ENCODE peak calls at places on chromosomes 6 and 20, in ten cellular contexts. One of them, this sample, is unnamed.

GRCh38 chr20:50224553-50225255 is 34.1 kb downstream of the CEBPB start:
- DNase-seq in right lobe of liver: peak; percentile 57
- DNase-seq in OCI-LY7: no peak
- DNase-seq in DND-41: no peak
- DNase-seq in fibroblast of lung: peak; percentile 95
- DNase-seq in cardiac muscle cell: peak; percentile 95
- DNase-seq in SJSA1: peak; percentile 94
- DNase-seq in heart left ventricle: peak; percentile 79
- DNase-seq in naive thymus-derived CD4-positive, alpha-beta T cell: no peak
- DNase-seq in AG04450: peak; percentile 91
- DNase-seq in this sample: peak; percentile 26

GRCh38 chr6:136365781-136366354 is 76.2 kb upstream of the BCLAF1 start:
- DNase-seq in fibroblast of lung: no peak
- DNase-seq in SJSA1: no peak
- DNase-seq in cardiac muscle cell: no peak
- DNase-seq in right lobe of liver: peak; percentile 61
- DNase-seq in naive thymus-derived CD4-positive, alpha-beta T cell: peak; percentile 9
- DNase-seq in OCI-LY7: peak; percentile 58
- DNase-seq in DND-41: no peak
- DNase-seq in heart left ventricle: peak; percentile 75
- DNase-seq in AG04450: no peak
- DNase-seq in this sample: peak; percentile 45

GRCh38 chr20:18279231-18279630 is 9.1 kb upstream of the ZNF133 start:
- DNase-seq in DND-41: no peak
- DNase-seq in heart left ventricle: no peak
- DNase-seq in naive thymus-derived CD4-positive, alpha-beta T cell: no peak
- DNase-seq in fibroblast of lung: no peak
- DNase-seq in cardiac muscle cell: no peak
- DNase-seq in SJSA1: no peak
- DNase-seq in OCI-LY7: no peak
- DNase-seq in right lobe of liver: no peak
- DNase-seq in AG04450: no peak
- DNase-seq in this sample: no peak

GRCh38 chr20:62356143-62356947 is 10.8 kb downstream of the LAMA5 start:
- DNase-seq in DND-41: no peak
- DNase-seq in naive thymus-derived CD4-positive, alpha-beta T cell: no peak
- DNase-seq in heart left ventricle: peak; percentile 73
- DNase-seq in fibroblast of lung: peak; percentile 47
- DNase-seq in right lobe of liver: no peak
- DNase-seq in cardiac muscle cell: no peak
- DNase-seq in OCI-LY7: no peak
- DNase-seq in SJSA1: no peak
- DNase-seq in AG04450: no peak
- DNase-seq in this sample: no peak

GRCh38 chr20:61753196-61753942 is 312.3 kb downstream of the TAF4 start:
- DNase-seq in DND-41: no peak
- DNase-seq in OCI-LY7: no peak
- DNase-seq in cardiac muscle cell: peak; percentile 53
- DNase-seq in fibroblast of lung: peak; percentile 46
- DNase-seq in heart left ventricle: no peak
- DNase-seq in right lobe of liver: peak; percentile 15
- DNase-seq in SJSA1: peak; percentile 11
- DNase-seq in naive thymus-derived CD4-positive, alpha-beta T cell: no peak
- DNase-seq in AG04450: peak; percentile 7
- DNase-seq in this sample: no peak

GRCh38 chr6:46419576-46420002 is 71.7 kb downstream of the RCAN2 start:
- DNase-seq in fibroblast of lung: peak; percentile 85
- DNase-seq in cardiac muscle cell: peak; percentile 78
- DNase-seq in naive thymus-derived CD4-positive, alpha-beta T cell: no peak
- DNase-seq in heart left ventricle: peak; percentile 41
- DNase-seq in right lobe of liver: no peak
- DNase-seq in DND-41: peak; percentile 35
- DNase-seq in AG04450: peak; percentile 15
- DNase-seq in SJSA1: peak; percentile 57
- DNase-seq in OCI-LY7: peak; percentile 77
- DNase-seq in this sample: peak; percentile 24

GRCh38 chr20:63533871-63534393 is 3.2 kb downstream of the PTK6 start:
- DNase-seq in DND-41: no peak
- DNase-seq in fibroblast of lung: no peak
- DNase-seq in OCI-LY7: no peak
- DNase-seq in naive thymus-derived CD4-positive, alpha-beta T cell: no peak
- DNase-seq in cardiac muscle cell: no peak
- DNase-seq in heart left ventricle: peak; percentile 24
- DNase-seq in AG04450: no peak
- DNase-seq in SJSA1: no peak
- DNase-seq in right lobe of liver: peak; percentile 62
- DNase-seq in this sample: no peak

GRCh38 chr20:9068896-9069663 is at the start of gene PLCB4:
- DNase-seq in naive thymus-derived CD4-positive, alpha-beta T cell: no peak
- DNase-seq in right lobe of liver: no peak
- DNase-seq in OCI-LY7: no peak
- DNase-seq in fibroblast of lung: peak; percentile 59
- DNase-seq in heart left ventricle: peak; percentile 73
- DNase-seq in SJSA1: peak; percentile 48
- DNase-seq in AG04450: no peak
- DNase-seq in DND-41: peak; percentile 46
- DNase-seq in cardiac muscle cell: peak; percentile 34
- DNase-seq in this sample: no peak

GRCh38 chr6:52576054-52576391 is 837 bp downstream of the TRAM2 start:
- DNase-seq in fibroblast of lung: no peak
- DNase-seq in DND-41: no peak
- DNase-seq in right lobe of liver: no peak
- DNase-seq in naive thymus-derived CD4-positive, alpha-beta T cell: no peak
- DNase-seq in SJSA1: no peak
- DNase-seq in cardiac muscle cell: no peak
- DNase-seq in OCI-LY7: no peak
- DNase-seq in AG04450: no peak
- DNase-seq in heart left ventricle: no peak
- DNase-seq in this sample: no peak

GRCh38 chr6:52576392-52577021 is 353 bp downstream of the TRAM2 start:
- DNase-seq in right lobe of liver: no peak
- DNase-seq in cardiac muscle cell: peak; percentile 83
- DNase-seq in heart left ventricle: peak; percentile 61
- DNase-seq in fibroblast of lung: peak; percentile 84
- DNase-seq in naive thymus-derived CD4-positive, alpha-beta T cell: peak; percentile 43
- DNase-seq in AG04450: no peak
- DNase-seq in SJSA1: peak; percentile 94
- DNase-seq in DND-41: peak; percentile 58
- DNase-seq in OCI-LY7: peak; percentile 88
- DNase-seq in this sample: peak; percentile 44

GRCh38 chr6:52574709-52575489 is 2.0 kb downstream of the TRAM2 start:
- DNase-seq in SJSA1: peak; percentile 65
- DNase-seq in fibroblast of lung: peak; percentile 67
- DNase-seq in OCI-LY7: no peak
- DNase-seq in AG04450: no peak
- DNase-seq in naive thymus-derived CD4-positive, alpha-beta T cell: peak; percentile 72
- DNase-seq in heart left ventricle: peak; percentile 65
- DNase-seq in DND-41: peak; percentile 77
- DNase-seq in cardiac muscle cell: no peak
- DNase-seq in right lobe of liver: no peak
- DNase-seq in this sample: no peak

GRCh38 chr6:52577022-52577777 is at the start of gene TRAM2:
- DNase-seq in right lobe of liver: peak; percentile 90
- DNase-seq in DND-41: peak; percentile 76
- DNase-seq in SJSA1: peak; percentile 90
- DNase-seq in heart left ventricle: peak; percentile 95
- DNase-seq in naive thymus-derived CD4-positive, alpha-beta T cell: peak; percentile 67
- DNase-seq in fibroblast of lung: peak; percentile 84
- DNase-seq in cardiac muscle cell: peak; percentile 92
- DNase-seq in AG04450: no peak
- DNase-seq in OCI-LY7: peak; percentile 90
- DNase-seq in this sample: peak; percentile 77

DNA sequence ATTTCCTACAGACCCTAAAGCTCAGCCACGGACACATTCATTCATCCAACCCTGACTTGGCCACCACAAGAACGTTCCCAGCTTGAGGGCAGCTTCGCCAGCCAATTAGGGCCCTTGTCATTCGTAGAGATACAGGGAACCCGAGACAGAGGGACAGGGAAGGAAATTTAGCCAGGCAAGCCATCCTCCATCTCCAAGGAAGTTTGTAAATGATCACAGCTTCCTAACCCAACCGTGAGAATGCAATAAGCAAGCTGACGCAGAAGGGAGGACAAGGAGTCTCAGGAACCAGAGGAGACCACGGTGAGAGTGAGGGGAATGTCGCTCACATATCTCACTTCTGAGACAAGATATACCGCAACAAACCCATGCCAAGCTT is 1.4 kb downstream of the TRAM2 start:
- DNase-seq in SJSA1: peak; percentile 49
- DNase-seq in heart left ventricle: no peak
- DNase-seq in AG04450: no peak
- DNase-seq in cardiac muscle cell: no peak
- DNase-seq in OCI-LY7: no peak
- DNase-seq in DND-41: no peak
- DNase-seq in right lobe of liver: no peak
- DNase-seq in fibroblast of lung: peak; percentile 37
- DNase-seq in naive thymus-derived CD4-positive, alpha-beta T cell: no peak
- DNase-seq in this sample: no peak
- H3K27ac ChIP-seq in SJSA1: peak overlapping the region; percentile 60
- H3K27ac ChIP-seq in heart left ventricle: no peak overlapping the region
- H3K27ac ChIP-seq in AG04450: peak overlapping the region; percentile 25
- H3K27ac ChIP-seq in cardiac muscle cell: no peak overlapping the region
- H3K27ac ChIP-seq in OCI-LY7: no peak overlapping the region
- H3K27ac ChIP-seq in DND-41: peak overlapping the region; percentile 56
- H3K27ac ChIP-seq in right lobe of liver: peak overlapping the region; percentile 65
- H3K27ac ChIP-seq in fibroblast of lung: peak overlapping the region; percentile 87
- H3K27ac ChIP-seq in naive thymus-derived CD4-positive, alpha-beta T cell: peak overlapping the region; percentile 57
- H3K27ac ChIP-seq in this sample: no peak overlapping the region

GRCh38 chr20:33669224-33669623 is 2.5 kb downstream of the ACTL10 start:
- DNase-seq in AG04450: no peak
- DNase-seq in DND-41: no peak
- DNase-seq in fibroblast of lung: no peak
- DNase-seq in OCI-LY7: peak; percentile 47
- DNase-seq in right lobe of liver: no peak
- DNase-seq in cardiac muscle cell: no peak
- DNase-seq in SJSA1: no peak
- DNase-seq in heart left ventricle: no peak
- DNase-seq in naive thymus-derived CD4-positive, alpha-beta T cell: no peak
- DNase-seq in this sample: no peak

GRCh38 chr20:33672426-33673114 is 1.7 kb downstream of the NECAB3 start:
- DNase-seq in cardiac muscle cell: peak; percentile 21
- DNase-seq in DND-41: no peak
- DNase-seq in naive thymus-derived CD4-positive, alpha-beta T cell: no peak
- DNase-seq in fibroblast of lung: no peak
- DNase-seq in OCI-LY7: no peak
- DNase-seq in SJSA1: no peak
- DNase-seq in AG04450: no peak
- DNase-seq in heart left ventricle: no peak
- DNase-seq in right lobe of liver: no peak
- DNase-seq in this sample: no peak

GRCh38 chr20:33671573-33672288 is 2.5 kb downstream of the NECAB3 start:
- DNase-seq in fibroblast of lung: no peak
- DNase-seq in naive thymus-derived CD4-positive, alpha-beta T cell: no peak
- DNase-seq in OCI-LY7: no peak
- DNase-seq in SJSA1: no peak
- DNase-seq in AG04450: no peak
- DNase-seq in right lobe of liver: no peak
- DNase-seq in DND-41: no peak
- DNase-seq in heart left ventricle: no peak
- DNase-seq in cardiac muscle cell: peak; percentile 58
- DNase-seq in this sample: no peak

GRCh38 chr20:33669873-33670640 is 3.3 kb downstream of the ACTL10 start:
- DNase-seq in SJSA1: no peak
- DNase-seq in AG04450: no peak
- DNase-seq in OCI-LY7: no peak
- DNase-seq in naive thymus-derived CD4-positive, alpha-beta T cell: no peak
- DNase-seq in heart left ventricle: no peak
- DNase-seq in DND-41: no peak
- DNase-seq in fibroblast of lung: no peak
- DNase-seq in right lobe of liver: no peak
- DNase-seq in cardiac muscle cell: no peak
- DNase-seq in this sample: no peak

DNA sequence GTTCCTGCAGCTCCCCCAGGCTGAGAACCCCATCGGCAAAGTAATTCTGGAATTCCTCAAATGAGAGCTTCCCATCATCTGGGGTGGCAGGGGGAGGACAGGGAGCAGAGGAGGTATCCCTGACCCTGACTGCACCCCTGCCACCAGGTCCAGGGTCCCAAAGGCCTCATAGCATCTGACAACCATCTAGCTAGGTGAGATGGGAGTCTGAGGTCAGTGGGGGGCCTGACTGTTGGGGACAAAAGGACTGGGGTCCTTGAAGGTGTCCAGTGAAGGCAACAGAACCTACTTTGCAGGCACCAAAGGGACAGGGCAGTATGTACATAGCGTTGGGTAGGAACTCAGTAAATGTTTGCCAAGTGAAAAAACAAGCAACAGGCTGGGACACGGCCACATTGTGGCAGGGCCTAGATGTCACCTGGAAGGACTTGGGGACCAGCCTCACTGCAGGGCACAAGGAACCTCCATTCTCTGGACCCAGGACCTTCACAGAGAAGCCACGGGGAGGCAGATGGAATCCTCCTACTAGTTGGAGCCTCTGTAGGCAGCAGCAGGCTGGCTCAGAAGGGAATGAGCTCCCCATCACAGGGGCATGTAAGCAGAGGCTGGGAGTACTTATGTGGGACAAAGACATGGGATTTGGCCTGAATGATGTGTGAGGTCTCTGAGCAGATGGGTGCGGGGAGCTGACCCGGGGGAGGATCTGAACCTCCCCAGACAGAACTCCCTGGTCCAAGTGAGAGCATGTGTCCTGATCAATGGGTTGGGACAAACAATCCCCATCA is 3.3 kb downstream of the NECAB3 start:
- DNase-seq in DND-41: no peak
- DNase-seq in cardiac muscle cell: no peak
- DNase-seq in SJSA1: no peak
- DNase-seq in right lobe of liver: no peak
- DNase-seq in heart left ventricle: no peak
- DNase-seq in naive thymus-derived CD4-positive, alpha-beta T cell: no peak
- DNase-seq in fibroblast of lung: no peak
- DNase-seq in AG04450: no peak
- DNase-seq in OCI-LY7: no peak
- DNase-seq in this sample: no peak
- H3K27ac ChIP-seq in DND-41: no peak overlapping the region
- H3K27ac ChIP-seq in cardiac muscle cell: no peak overlapping the region
- H3K27ac ChIP-seq in SJSA1: no peak overlapping the region
- H3K27ac ChIP-seq in right lobe of liver: no peak overlapping the region
- H3K27ac ChIP-seq in heart left ventricle: no peak overlapping the region
- H3K27ac ChIP-seq in naive thymus-derived CD4-positive, alpha-beta T cell: no peak overlapping the region
- H3K27ac ChIP-seq in fibroblast of lung: no peak overlapping the region
- H3K27ac ChIP-seq in AG04450: no peak overlapping the region
- H3K27ac ChIP-seq in OCI-LY7: no peak overlapping the region
- H3K27ac ChIP-seq in this sample: no peak overlapping the region

GRCh38 chr20:47347661-47348462 is 8.6 kb downstream of the ZMYND8 start:
- DNase-seq in naive thymus-derived CD4-positive, alpha-beta T cell: no peak
- DNase-seq in fibroblast of lung: no peak
- DNase-seq in right lobe of liver: no peak
- DNase-seq in SJSA1: no peak
- DNase-seq in AG04450: no peak
- DNase-seq in DND-41: no peak
- DNase-seq in heart left ventricle: no peak
- DNase-seq in cardiac muscle cell: no peak
- DNase-seq in OCI-LY7: no peak
- DNase-seq in this sample: no peak
- H3K27ac ChIP-seq in naive thymus-derived CD4-positive, alpha-beta T cell: no peak overlapping the region
- H3K27ac ChIP-seq in fibroblast of lung: no peak overlapping the region
- H3K27ac ChIP-seq in right lobe of liver: peak overlapping the region; percentile 45
- H3K27ac ChIP-seq in SJSA1: no peak overlapping the region
- H3K27ac ChIP-seq in AG04450: no peak overlapping the region
- H3K27ac ChIP-seq in DND-41: no peak overlapping the region
- H3K27ac ChIP-seq in heart left ventricle: peak overlapping the region; percentile 99
- H3K27ac ChIP-seq in cardiac muscle cell: peak overlapping the region; percentile 98
- H3K27ac ChIP-seq in OCI-LY7: no peak overlapping the region
- H3K27ac ChIP-seq in this sample: peak overlapping the region; percentile 100

GRCh38 chr20:56827763-56828162 is 198.7 kb downstream of the TFAP2C start:
- DNase-seq in SJSA1: no peak
- DNase-seq in right lobe of liver: no peak
- DNase-seq in fibroblast of lung: no peak
- DNase-seq in cardiac muscle cell: peak; percentile 13
- DNase-seq in naive thymus-derived CD4-positive, alpha-beta T cell: no peak
- DNase-seq in OCI-LY7: no peak
- DNase-seq in heart left ventricle: no peak
- DNase-seq in DND-41: no peak
- DNase-seq in AG04450: no peak
- DNase-seq in this sample: no peak
- H3K27ac ChIP-seq in SJSA1: no peak overlapping the region
- H3K27ac ChIP-seq in right lobe of liver: no peak overlapping the region
- H3K27ac ChIP-seq in fibroblast of lung: no peak overlapping the region
- H3K27ac ChIP-seq in cardiac muscle cell: no peak overlapping the region
- H3K27ac ChIP-seq in naive thymus-derived CD4-positive, alpha-beta T cell: no peak overlapping the region
- H3K27ac ChIP-seq in OCI-LY7: no peak overlapping the region
- H3K27ac ChIP-seq in heart left ventricle: no peak overlapping the region
- H3K27ac ChIP-seq in DND-41: no peak overlapping the region
- H3K27ac ChIP-seq in AG04450: no peak overlapping the region
- H3K27ac ChIP-seq in this sample: no peak overlapping the region

This sample was measured in substantia nigra.